ENCODE peak calls at places on chromosomes 3 and 15, in six cellular contexts. S, A, H, R, W and J are unnamed samples.

GRCh38 chr3:45907769-45908705 is 21.7 kb downstream of the CCR9 start:
- DNase-seq in A (no peak), H (peak), W (peak), S (peak), R (no peak), J (no peak)

GRCh38 chr3:71247221-71247947 is 336.1 kb downstream of the FOXP1 start:
- DNase-seq in H (no peak), A (no peak), S (peak), W (peak), R (no peak), J (no peak)

GRCh38 chr15:90690585-90690984 is 26.6 kb upstream of the BLM start:
- DNase-seq in R (no peak), S (no peak), W (peak), A (no peak), H (no peak), J (no peak)

GRCh38 chr3:188884299-188885043 is 287.3 kb upstream of the TPRG1 start:
- DNase-seq in A (no peak), S (no peak), W (no peak), H (no peak), R (no peak), J (no peak)

GRCh38 chr3:62589078-62589477 is 215.7 kb upstream of the FEZF2 start:
- DNase-seq in H (no peak), S (no peak), A (no peak), R (no peak), W (no peak), J (no peak)

GRCh38 chr15:57607570-57608000 is 15.9 kb downstream of the MYZAP start:
- DNase-seq in W (no peak), S (no peak), A (peak), R (no peak), H (peak), J (no peak)

GRCh38 chr3:142987080-142987700 is 14.2 kb upstream of the U2SURP start:
- DNase-seq in S (peak), W (peak), H (peak), R (no peak), A (peak), J (no peak)

GRCh38 chr15:91852741-91853500 is 587 bp upstream of the SLCO3A1 start:
- DNase-seq in H (peak), A (peak), R (no peak), S (peak), W (peak), J (peak)

GRCh38 chr15:52136471-52136993 is 24.0 kb upstream of the BCL2L10 start:
- DNase-seq in A (no peak), S (no peak), W (peak), H (peak), R (no peak), J (no peak)

GRCh38 chr3:71718069-71718468 is 7.1 kb downstream of the EIF4E3 start:
- DNase-seq in R (no peak), H (no peak), A (no peak), W (no peak), S (no peak), J (no peak)

GRCh38 chr3:17195192-17195611 is 310.4 kb downstream of the PLCL2 start:
- DNase-seq in A (no peak), W (peak), H (peak), S (peak), R (no peak), J (no peak)

GRCh38 chr3:27378331-27378730 is 9.1 kb upstream of the NEK10 start:
- DNase-seq in R (no peak), S (no peak), W (no peak), A (no peak), H (no peak), J (no peak)

GRCh38 chr3:40044487-40044886 is 235.1 kb downstream of the MYRIP start:
- DNase-seq in A (peak), W (no peak), S (no peak), H (peak), R (no peak), J (no peak)

GRCh38 chr15:25812073-25812472 is 51.1 kb downstream of the ATP10A start:
- DNase-seq in S (no peak), W (no peak), R (no peak), A (no peak), H (no peak), J (no peak)

GRCh38 chr15:90376789-90377188 is 11.3 kb upstream of the IQGAP1 start:
- DNase-seq in S (no peak), A (no peak), R (no peak), H (no peak), W (no peak), J (no peak)

GRCh38 chr3:94303897-94304296 is 241.0 kb downstream of the NSUN3 start:
- DNase-seq in H (no peak), R (no peak), A (no peak), W (peak), S (peak), J (no peak)

GRCh38 chr3:38453075-38453913 is at the start of gene ACVR2B:
- DNase-seq in H (peak), W (peak), S (peak), A (peak), R (peak), J (peak)

GRCh38 chr3:141412936-141413354 is 44.6 kb downstream of the ZBTB38 start:
- DNase-seq in H (peak), W (peak), A (peak), R (no peak), S (no peak), J (no peak)

GRCh38 chr3:17510265-17510664 is 232.2 kb downstream of the TBC1D5 start:
- DNase-seq in R (no peak), S (no peak), H (no peak), A (no peak), W (no peak), J (no peak)

GRCh38 chr3:45546636-45547201 is 47.8 kb upstream of the LIMD1 start:
- DNase-seq in R (peak), S (peak), W (no peak), H (no peak), A (peak), J (peak)

GRCh38 chr15:85742186-85742751 is 52.5 kb downstream of the KLHL25 start:
- DNase-seq in R (no peak), A (no peak), H (peak), W (peak), S (no peak), J (no peak)

GRCh38 chr3:190038050-190038631 is 82.6 kb downstream of the P3H2 start:
- DNase-seq in H (peak), S (peak), R (no peak), A (peak), W (peak), J (no peak)

GRCh38 chr3:188360364-188360881 is 206.5 kb downstream of the LPP start:
- DNase-seq in H (no peak), W (no peak), R (no peak), S (no peak), A (no peak), J (no peak)

GRCh38 chr3:43793648-43794372 is 103.1 kb downstream of the ABHD5 start:
- DNase-seq in R (no peak), S (no peak), A (no peak), H (no peak), W (no peak), J (no peak)

GRCh38 chr3:11610044-11610671 is 33.6 kb downstream of the VGLL4 start:
- DNase-seq in W (peak), A (no peak), S (no peak), R (no peak), H (no peak), J (no peak)

GRCh38 chr3:167066977-167067843 is 312.9 kb downstream of the ZBBX start:
- DNase-seq in W (no peak), A (no peak), H (no peak), R (no peak), S (no peak), J (no peak)

GRCh38 chr15:60751985-60752952 is 273.3 kb upstream of the ICE2 start:
- DNase-seq in W (peak), S (no peak), H (peak), R (no peak), A (no peak), J (no peak)
- H3K4me3 ChIP-seq in W (no peak), S (no peak), H (no peak), R (no peak), A (no peak), J (no peak)

GRCh38 chr3:65687741-65688140 is 351.0 kb downstream of the MAGI1 start:
- DNase-seq in H (no peak), W (no peak), S (no peak), R (no peak), A (no peak), J (no peak)
- H4K8ac ChIP-seq in H (no peak), W (no peak), S (no peak), R (no peak), A (no peak), J (no peak)

GRCh38 chr3:6047016-6047415 is 813.9 kb upstream of the GRM7 start:
- DNase-seq in W (no peak), S (no peak), H (no peak), A (no peak), R (no peak), J (no peak)
- H3K4me3 ChIP-seq in W (no peak), S (no peak), H (no peak), A (no peak), R (no peak), J (no peak)

GRCh38 chr3:123099331-123100191 is 32.7 kb downstream of the PDIA5 start:
- DNase-seq in R (no peak), S (peak), A (no peak), H (no peak), W (no peak), J (no peak)
- H4K8ac ChIP-seq in R (no peak), S (no peak), A (peak), H (no peak), W (no peak), J (no peak)

GRCh38 chr15:75649848-75650247 is 2.1 kb downstream of the SNX33 start:
- DNase-seq in S (no peak), R (no peak), A (no peak), H (no peak), W (no peak), J (no peak)
- H3K4me3 ChIP-seq in S (no peak), R (no peak), A (no peak), H (no peak), W (peak), J (peak)